ENCODE peak calls at places on chromosomes 13 and 19, in eight cellular contexts. F, O, S, I, N, A, T and U are unnamed samples.

GRCh38 chr19:756232-756631 is 5.3 kb downstream of the MISP start:
- DNase-seq in I (peak), N (no peak), S (peak), F (peak), A (peak), O (peak), T (no peak), U (no peak)

GRCh38 chr13:26280822-26281221 is 26.9 kb downstream of the CDK8 start:
- DNase-seq in S (peak), O (no peak), N (no peak), F (peak), I (peak), A (no peak), T (no peak), U (no peak)

GRCh38 chr13:50365300-50365682 is 350.0 kb downstream of the KCNRG start:
- DNase-seq in S (peak), I (no peak), N (no peak), O (no peak), A (no peak), F (no peak), T (no peak), U (no peak)

GRCh38 chr13:24275041-24275440 is 34.3 kb upstream of the C1QTNF9 start:
- DNase-seq in A (no peak), N (no peak), S (no peak), F (no peak), T (peak), O (peak), I (no peak), U (no peak)

GRCh38 chr13:46663216-46663615 is 110.2 kb downstream of the LRCH1 start:
- DNase-seq in A (no peak), O (no peak), I (peak), F (no peak), T (no peak), N (no peak), S (no peak), U (no peak)

GRCh38 chr13:93932901-93933300 is 546.6 kb downstream of the DCT start:
- DNase-seq in A (no peak), O (no peak), F (no peak), T (no peak), N (no peak), I (no peak), S (no peak), U (no peak)

GRCh38 chr19:50266896-50267295 is 62.3 kb downstream of the KCNC3 start:
- DNase-seq in S (no peak), T (no peak), O (peak), N (no peak), F (peak), A (no peak), I (no peak), U (no peak)

GRCh38 chr19:30512748-30513389 is 140.7 kb downstream of the ZNF536 start:
- DNase-seq in N (no peak), I (no peak), S (no peak), O (no peak), A (peak), T (no peak), F (no peak), U (no peak)

GRCh38 chr19:57421037-57421436 is 10.1 kb downstream of the ZNF17 start:
- DNase-seq in N (no peak), A (no peak), T (no peak), S (no peak), O (no peak), I (no peak), F (no peak), U (no peak)

GRCh38 chr19:38686530-38686888 is 39.1 kb downstream of the ACTN4 start:
- DNase-seq in T (no peak), F (no peak), S (no peak), A (no peak), O (peak), N (no peak), I (no peak), U (no peak)

GRCh38 chr13:50386527-50387123 is 371.4 kb downstream of the KCNRG start:
- DNase-seq in T (no peak), I (no peak), A (peak), N (no peak), F (no peak), S (peak), O (no peak), U (no peak)

GRCh38 chr19:15584541-15585115 is 30.4 kb upstream of the CYP4F8 start:
- DNase-seq in I (peak), N (peak), T (peak), S (peak), A (peak), O (peak), F (peak), U (peak)
- H3K4me3 ChIP-seq in I (no peak), N (no peak), T (no peak), S (no peak), A (no peak), O (no peak), F (no peak), U (no peak)

GRCh38 chr19:5567971-5568407 is 236 bp upstream of the TINCR start:
- DNase-seq in I (peak), F (no peak), N (no peak), A (no peak), T (no peak), O (no peak), S (no peak), U (no peak)
- H3K4me3 ChIP-seq in I (peak), F (peak), N (peak), A (no peak), T (no peak), O (no peak), S (no peak), U (no peak)

GRCh38 chr13:21674271-21675009 is 3.6 kb downstream of the FGF9 start:
- DNase-seq in S (no peak), N (no peak), I (no peak), F (no peak), O (no peak), A (no peak), T (no peak), U (no peak)

GRCh38 chr13:21673592-21674270 is 2.9 kb downstream of the FGF9 start:
- DNase-seq in A (no peak), N (peak), O (peak), I (peak), T (no peak), F (peak), S (peak), U (no peak)

GRCh38 chr13:21675095-21676007 is 4.5 kb downstream of the FGF9 start:
- DNase-seq in F (no peak), N (peak), A (no peak), I (peak), S (no peak), O (peak), T (no peak), U (no peak)

GRCh38 chr13:21677075-21677628 is 6.3 kb downstream of the FGF9 start:
- DNase-seq in O (no peak), F (no peak), N (no peak), A (no peak), I (no peak), S (no peak), T (no peak), U (no peak)

GRCh38 chr13:21676611-21677021 is 5.7 kb downstream of the FGF9 start:
- DNase-seq in F (peak), O (no peak), T (no peak), N (peak), I (peak), A (no peak), S (no peak), U (no peak)
- H3K4me3 ChIP-seq in F (no peak), O (no peak), T (no peak), N (no peak), I (no peak), A (no peak), S (no peak), U (no peak)

GRCh38 chr19:2690856-2691255 is 11.6 kb downstream of the GNG7 start:
- DNase-seq in O (no peak), S (no peak), I (no peak), A (no peak), F (no peak), N (no peak), T (no peak), U (no peak)

GRCh38 chr19:2691951-2692350 is 10.5 kb downstream of the GNG7 start:
- DNase-seq in S (no peak), A (no peak), I (no peak), O (no peak), T (no peak), F (no peak), N (no peak), U (no peak)

GRCh38 chr19:2695288-2695866 is 7.1 kb downstream of the GNG7 start:
- DNase-seq in N (no peak), I (no peak), T (no peak), F (no peak), O (no peak), A (no peak), S (no peak), U (no peak)

GRCh38 chr19:2693492-2693891 is 9.0 kb downstream of the GNG7 start:
- DNase-seq in F (no peak), N (no peak), S (no peak), I (no peak), A (no peak), O (no peak), T (no peak), U (no peak)

GRCh38 chr19:2694196-2694595 is 8.3 kb downstream of the GNG7 start:
- DNase-seq in I (no peak), A (no peak), T (no peak), N (no peak), F (no peak), O (no peak), S (no peak), U (no peak)
- H3K4me3 ChIP-seq in I (no peak), A (no peak), T (no peak), N (no peak), F (no peak), O (no peak), S (no peak), U (no peak)